ENCODE peak calls at places on chromosomes 4 and X, in eight cellular contexts. B is mesendoderm; X is activated CD8-positive, alpha-beta memory T cell treated with anti-CD3 and anti-CD28 coated beads for 1 hour; M is EL; N is lung; W is naive thymus-derived CD8-positive, alpha-beta T cell; O is NCI-H524 treated with DMSO at 0.1 percent for 48 hours; Q is stimulated activated CD8-positive, alpha-beta memory T cell treated with anti-CD3 and anti-CD28 coated beads, Interleukin-15, amount 100 ng/mL, for 24 hours. E is an unnamed sample.

GRCh38 chr4:76748649-76749048 is 149.3 kb downstream of the SOWAHB start:
- DNase-seq in B (peak; percentile 67), X (no peak), M (peak; percentile 32), N (no peak), W (no peak), O (no peak), Q (no peak), E (no peak)

GRCh38 chr4:105624530-105624929 is 72.1 kb downstream of the ARHGEF38 start:
- DNase-seq in B (no peak), X (no peak), M (peak; percentile 72), N (no peak), W (no peak), O (no peak), Q (no peak), E (no peak)

GRCh38 chrX:96464880-96465558 is 219.6 kb upstream of the DIAPH2 start:
- DNase-seq in B (no peak), X (no peak), M (no peak), N (no peak), W (no peak), O (no peak), Q (no peak), E (no peak)

GRCh38 chrX:110383414-110383813 is 24.8 kb downstream of the RTL9 start:
- DNase-seq in B (no peak), X (no peak), M (peak; percentile 85), N (no peak), W (no peak), O (no peak), Q (no peak), E (no peak)

GRCh38 chr4:48904101-48904500 is 2.5 kb downstream of the OCIAD2 start:
- DNase-seq in B (no peak), X (no peak), M (no peak), N (no peak), W (no peak), O (peak; percentile 85), Q (no peak), E (no peak)

GRCh38 chr4:43496188-43496587 is 603.7 kb downstream of the GRXCR1 start:
- DNase-seq in B (no peak), X (no peak), M (no peak), N (no peak), W (no peak), O (no peak), Q (no peak), E (no peak)

GRCh38 chr4:106691749-106692148 is 323.2 kb upstream of the GIMD1 start:
- DNase-seq in B (peak; percentile 25), X (no peak), M (peak; percentile 17), N (no peak), W (no peak), O (no peak), Q (no peak), E (no peak)

GRCh38 chr4:144954224-144954623 is 143.8 kb downstream of the ANAPC10 start:
- DNase-seq in B (no peak), X (no peak), M (no peak), N (no peak), W (no peak), O (no peak), Q (no peak), E (no peak)

GRCh38 chr4:76867880-76868655 is 29.9 kb downstream of the SOWAHB start:
- DNase-seq in B (peak; percentile 94), X (no peak), M (no peak), N (no peak), W (no peak), O (no peak), Q (no peak), E (no peak)

GRCh38 chr4:38759077-38759789 is 23.6 kb downstream of the TLR10 start:
- DNase-seq in B (peak; percentile 68), X (peak; percentile 40), M (peak; percentile 69), N (peak; percentile 59), W (peak; percentile 81), O (no peak), Q (peak; percentile 7), E (peak; percentile 34)

GRCh38 chr4:150078996-150079581 is 844 bp downstream of the DCLK2 start:
- DNase-seq in B (peak; percentile 65), X (no peak), M (peak; percentile 69), N (peak; percentile 31), W (no peak), O (no peak), Q (no peak), E (no peak)

GRCh38 chr4:84753318-84753972 is 170.5 kb downstream of the CDS1 start:
- DNase-seq in B (no peak), X (no peak), M (no peak), N (no peak), W (no peak), O (no peak), Q (no peak), E (no peak)

GRCh38 chr4:17325098-17325497 is 186.8 kb downstream of the QDPR start:
- DNase-seq in B (no peak), X (no peak), M (no peak), N (no peak), W (no peak), O (no peak), Q (no peak), E (no peak)

GRCh38 chrX:72526534-72527508 is 45.8 kb downstream of the HDAC8 start:
- DNase-seq in B (no peak), X (no peak), M (peak; percentile 0), N (no peak), W (no peak), O (no peak), Q (no peak), E (no peak)

GRCh38 chr4:156312261-156312847 is 358.7 kb upstream of the CTSO start:
- DNase-seq in B (no peak), X (no peak), M (no peak), N (no peak), W (no peak), O (no peak), Q (no peak), E (no peak)

GRCh38 chr4:108650212-108651067 is at the start of gene OSTC:
- DNase-seq in B (peak; percentile 98), X (peak; percentile 91), M (peak; percentile 96), N (peak; percentile 94), W (peak; percentile 95), O (peak; percentile 58), Q (peak; percentile 81), E (peak; percentile 91)

GRCh38 chr4:6682862-6683590 is 10.7 kb upstream of the S100P start:
- DNase-seq in B (no peak), X (no peak), M (no peak), N (no peak), W (no peak), O (no peak), Q (no peak), E (no peak)

GRCh38 chrX:115400960-115401359 is 111.4 kb downstream of the LUZP4 start:
- DNase-seq in B (peak; percentile 43), X (no peak), M (no peak), N (no peak), W (no peak), O (no peak), Q (no peak), E (no peak)

GRCh38 chr4:68272860-68273259 is 27.4 kb upstream of the TMPRSS11B start:
- DNase-seq in B (peak; percentile 77), X (no peak), M (peak; percentile 1), N (no peak), W (no peak), O (no peak), Q (no peak), E (no peak)

GRCh38 chr4:55757356-55758024 is 62.1 kb upstream of the EXOC1L start:
- DNase-seq in B (no peak), X (no peak), M (no peak), N (no peak), W (no peak), O (no peak), Q (no peak), E (no peak)

GRCh38 chr4:3436048-3436797 is 5.5 kb upstream of the HGFAC start:
- DNase-seq in B (no peak), X (no peak), M (no peak), N (no peak), W (no peak), O (no peak), Q (no peak), E (no peak)

GRCh38 chr4:12393631-12394262 is 965.1 kb upstream of the HS3ST1 start:
- DNase-seq in B (no peak), X (no peak), M (no peak), N (no peak), W (no peak), O (no peak), Q (no peak), E (no peak)

GRCh38 chr4:67087897-67088296 is 457.4 kb downstream of the CENPC start:
- DNase-seq in B (peak; percentile 65), X (peak; percentile 10), M (no peak), N (no peak), W (no peak), O (no peak), Q (peak; percentile 1), E (no peak)

GRCh38 chr4:17544205-17544604 is 29.2 kb downstream of the CLRN2 start:
- DNase-seq in B (peak; percentile 89), X (no peak), M (no peak), N (no peak), W (no peak), O (no peak), Q (no peak), E (no peak)

GRCh38 chr4:127856485-127857447 is 23.9 kb upstream of the PLK4 start:
- DNase-seq in B (peak; percentile 28), X (no peak), M (peak; percentile 90), N (no peak), W (no peak), O (no peak), Q (no peak), E (no peak)

GRCh38 chr4:177385576-177386320 is 56.5 kb downstream of the AGA start:
- DNase-seq in B (no peak), X (no peak), M (no peak), N (no peak), W (no peak), O (no peak), Q (no peak), E (no peak)

GRCh38 chr4:164779080-164779479 is 25.1 kb downstream of the SMIM31 start:
- DNase-seq in B (no peak), X (no peak), M (no peak), N (no peak), W (no peak), O (no peak), Q (no peak), E (no peak)

GRCh38 chrX:23235051-23235450 is 99.6 kb upstream of the PTCHD1 start:
- DNase-seq in B (no peak), X (no peak), M (no peak), N (no peak), W (no peak), O (no peak), Q (no peak), E (no peak)

GRCh38 chr4:498328-498919 is 532 bp downstream of the ZNF721 start:
- DNase-seq in B (peak; percentile 45), X (no peak), M (no peak), N (no peak), W (no peak), O (no peak), Q (no peak), E (no peak)